ENCODE peak calls at places on chromosomes 13 and 19, in six cellular contexts. One of them, this sample, is unnamed.

GRCh38 chr13:20359335-20359734 is 127.2 kb upstream of the GJB6 start:
- DNase-seq in transverse colon: no peak
- DNase-seq in breast epithelium: no peak
- DNase-seq in endothelial cell: no peak
- DNase-seq in CD4-positive, alpha-beta T cell: no peak
- DNase-seq in brain microvascular endothelial cell: peak
- DNase-seq in this sample: no peak

GRCh38 chr13:66509176-66509575 is 721.0 kb downstream of the PCDH9 start:
- DNase-seq in endothelial cell: no peak
- DNase-seq in breast epithelium: no peak
- DNase-seq in CD4-positive, alpha-beta T cell: no peak
- DNase-seq in transverse colon: no peak
- DNase-seq in brain microvascular endothelial cell: no peak
- DNase-seq in this sample: no peak

GRCh38 chr13:48069573-48069972 is 25.3 kb downstream of the MED4 start:
- DNase-seq in breast epithelium: no peak
- DNase-seq in transverse colon: no peak
- DNase-seq in CD4-positive, alpha-beta T cell: no peak
- DNase-seq in endothelial cell: no peak
- DNase-seq in brain microvascular endothelial cell: no peak
- DNase-seq in this sample: no peak

GRCh38 chr19:46951236-46951986 is 68.2 kb upstream of the NPAS1 start:
- DNase-seq in endothelial cell: no peak
- DNase-seq in brain microvascular endothelial cell: no peak
- DNase-seq in transverse colon: peak
- DNase-seq in CD4-positive, alpha-beta T cell: no peak
- DNase-seq in breast epithelium: no peak
- DNase-seq in this sample: no peak

GRCh38 chr19:19206938-19207337 is 3.7 kb upstream of the NR2C2AP start:
- DNase-seq in CD4-positive, alpha-beta T cell: no peak
- DNase-seq in endothelial cell: no peak
- DNase-seq in breast epithelium: no peak
- DNase-seq in transverse colon: no peak
- DNase-seq in brain microvascular endothelial cell: no peak
- DNase-seq in this sample: no peak

GRCh38 chr13:37769078-37769477 is 100.5 kb downstream of the TRPC4 start:
- DNase-seq in transverse colon: no peak
- DNase-seq in brain microvascular endothelial cell: no peak
- DNase-seq in breast epithelium: no peak
- DNase-seq in endothelial cell: no peak
- DNase-seq in CD4-positive, alpha-beta T cell: no peak
- DNase-seq in this sample: no peak

GRCh38 chr19:18057557-18057956 is 29.2 kb downstream of the IL12RB1 start:
- DNase-seq in endothelial cell: no peak
- DNase-seq in CD4-positive, alpha-beta T cell: no peak
- DNase-seq in brain microvascular endothelial cell: no peak
- DNase-seq in transverse colon: no peak
- DNase-seq in breast epithelium: no peak
- DNase-seq in this sample: no peak

GRCh38 chr19:17346109-17346671 is 8.8 kb downstream of the GTPBP3 start:
- DNase-seq in transverse colon: peak
- DNase-seq in endothelial cell: peak
- DNase-seq in brain microvascular endothelial cell: peak
- DNase-seq in CD4-positive, alpha-beta T cell: peak
- DNase-seq in breast epithelium: no peak
- DNase-seq in this sample: peak

GRCh38 chr13:48594080-48594815 is 59.5 kb upstream of the CYSLTR2 start:
- DNase-seq in brain microvascular endothelial cell: no peak
- DNase-seq in transverse colon: no peak
- DNase-seq in breast epithelium: no peak
- DNase-seq in CD4-positive, alpha-beta T cell: no peak
- DNase-seq in endothelial cell: no peak
- DNase-seq in this sample: no peak

GRCh38 chr19:6736917-6737283 is 480 bp downstream of the GPR108 start:
- DNase-seq in transverse colon: no peak
- DNase-seq in endothelial cell: no peak
- DNase-seq in breast epithelium: no peak
- DNase-seq in brain microvascular endothelial cell: no peak
- DNase-seq in CD4-positive, alpha-beta T cell: no peak
- DNase-seq in this sample: no peak

GRCh38 chr13:90717451-90717936 is 630.0 kb upstream of the MIR17HG start:
- DNase-seq in transverse colon: no peak
- DNase-seq in endothelial cell: no peak
- DNase-seq in CD4-positive, alpha-beta T cell: no peak
- DNase-seq in brain microvascular endothelial cell: peak
- DNase-seq in breast epithelium: no peak
- DNase-seq in this sample: no peak

GRCh38 chr19:11405846-11406643 is 13.1 kb downstream of the RGL3 start:
- DNase-seq in brain microvascular endothelial cell: no peak
- DNase-seq in CD4-positive, alpha-beta T cell: no peak
- DNase-seq in breast epithelium: no peak
- DNase-seq in transverse colon: no peak
- DNase-seq in endothelial cell: peak
- DNase-seq in this sample: no peak

GRCh38 chr19:4502282-4503223 is 15.7 kb downstream of the PLIN4 start:
- DNase-seq in CD4-positive, alpha-beta T cell: no peak
- DNase-seq in brain microvascular endothelial cell: no peak
- DNase-seq in transverse colon: no peak
- DNase-seq in endothelial cell: no peak
- DNase-seq in breast epithelium: no peak
- DNase-seq in this sample: no peak

GRCh38 chr19:18202759-18203407 is 959 bp downstream of the RAB3A start:
- DNase-seq in brain microvascular endothelial cell: no peak
- DNase-seq in transverse colon: peak
- DNase-seq in endothelial cell: peak
- DNase-seq in CD4-positive, alpha-beta T cell: no peak
- DNase-seq in breast epithelium: no peak
- DNase-seq in this sample: peak

GRCh38 chr13:32910530-32910929 is 105.7 kb upstream of the KL start:
- DNase-seq in transverse colon: no peak
- DNase-seq in CD4-positive, alpha-beta T cell: no peak
- DNase-seq in endothelial cell: no peak
- DNase-seq in brain microvascular endothelial cell: no peak
- DNase-seq in breast epithelium: no peak
- DNase-seq in this sample: no peak

GRCh38 chr13:45626731-45627374 is 11.3 kb upstream of the ERICH6B start:
- DNase-seq in breast epithelium: no peak
- DNase-seq in brain microvascular endothelial cell: peak
- DNase-seq in transverse colon: no peak
- DNase-seq in CD4-positive, alpha-beta T cell: no peak
- DNase-seq in endothelial cell: no peak
- DNase-seq in this sample: no peak

GRCh38 chr13:94305463-94305862 is 174.0 kb downstream of the DCT start:
- DNase-seq in CD4-positive, alpha-beta T cell: no peak
- DNase-seq in transverse colon: no peak
- DNase-seq in endothelial cell: no peak
- DNase-seq in breast epithelium: no peak
- DNase-seq in brain microvascular endothelial cell: peak
- DNase-seq in this sample: no peak

GRCh38 chr19:44846455-44847143 is 502 bp downstream of the NECTIN2 start:
- DNase-seq in endothelial cell: peak
- DNase-seq in breast epithelium: peak
- DNase-seq in transverse colon: peak
- DNase-seq in CD4-positive, alpha-beta T cell: no peak
- DNase-seq in brain microvascular endothelial cell: peak
- DNase-seq in this sample: no peak

GRCh38 chr13:85582890-85583289 is 216.3 kb downstream of the SLITRK6 start:
- DNase-seq in breast epithelium: no peak
- DNase-seq in CD4-positive, alpha-beta T cell: no peak
- DNase-seq in endothelial cell: no peak
- DNase-seq in brain microvascular endothelial cell: no peak
- DNase-seq in transverse colon: no peak
- DNase-seq in this sample: no peak

GRCh38 chr19:46716013-46716671 is 772 bp downstream of the PRKD2 start:
- DNase-seq in transverse colon: peak
- DNase-seq in endothelial cell: peak
- DNase-seq in CD4-positive, alpha-beta T cell: no peak
- DNase-seq in breast epithelium: no peak
- DNase-seq in brain microvascular endothelial cell: no peak
- DNase-seq in this sample: no peak

GRCh38 chr13:49759503-49759902 is 33.0 kb downstream of the KPNA3 start:
- DNase-seq in breast epithelium: no peak
- DNase-seq in transverse colon: no peak
- DNase-seq in brain microvascular endothelial cell: peak
- DNase-seq in CD4-positive, alpha-beta T cell: no peak
- DNase-seq in endothelial cell: no peak
- DNase-seq in this sample: no peak

GRCh38 chr13:82963466-82963865 is 918.8 kb downstream of the SLITRK1 start:
- DNase-seq in breast epithelium: no peak
- DNase-seq in transverse colon: no peak
- DNase-seq in CD4-positive, alpha-beta T cell: no peak
- DNase-seq in brain microvascular endothelial cell: peak
- DNase-seq in endothelial cell: no peak
- DNase-seq in this sample: no peak

GRCh38 chr19:12090807-12091206 is 26.3 kb downstream of the ZNF844 start:
- DNase-seq in brain microvascular endothelial cell: peak
- DNase-seq in CD4-positive, alpha-beta T cell: peak
- DNase-seq in breast epithelium: peak
- DNase-seq in endothelial cell: no peak
- DNase-seq in transverse colon: peak
- DNase-seq in this sample: peak

GRCh38 chr13:75838366-75839017 is 202.4 kb downstream of the LMO7 start:
- DNase-seq in brain microvascular endothelial cell: no peak
- DNase-seq in transverse colon: no peak
- DNase-seq in CD4-positive, alpha-beta T cell: no peak
- DNase-seq in breast epithelium: peak
- DNase-seq in endothelial cell: no peak
- DNase-seq in this sample: no peak

GRCh38 chr13:103895835-103896520 is 829.8 kb upstream of the SLC10A2 start:
- DNase-seq in breast epithelium: no peak
- DNase-seq in CD4-positive, alpha-beta T cell: no peak
- DNase-seq in brain microvascular endothelial cell: no peak
- DNase-seq in endothelial cell: no peak
- DNase-seq in transverse colon: no peak
- DNase-seq in this sample: no peak

GRCh38 chr13:31073859-31074718 is 87.6 kb downstream of the HSPH1 start:
- DNase-seq in brain microvascular endothelial cell: peak
- DNase-seq in breast epithelium: peak
- DNase-seq in transverse colon: no peak
- DNase-seq in CD4-positive, alpha-beta T cell: no peak
- DNase-seq in endothelial cell: no peak
- DNase-seq in this sample: no peak

GRCh38 chr13:21694831-21695230 is 24.0 kb downstream of the FGF9 start:
- DNase-seq in brain microvascular endothelial cell: no peak
- DNase-seq in CD4-positive, alpha-beta T cell: no peak
- DNase-seq in breast epithelium: no peak
- DNase-seq in endothelial cell: no peak
- DNase-seq in transverse colon: no peak
- DNase-seq in this sample: no peak

GRCh38 chr13:30870049-30870884 is 35.8 kb upstream of the MEDAG start:
- DNase-seq in CD4-positive, alpha-beta T cell: no peak
- DNase-seq in endothelial cell: no peak
- DNase-seq in breast epithelium: peak
- DNase-seq in transverse colon: peak
- DNase-seq in brain microvascular endothelial cell: peak
- DNase-seq in this sample: no peak

GRCh38 chr13:52001120-52001731 is 10.0 kb downstream of the ATP7B start:
- DNase-seq in brain microvascular endothelial cell: no peak
- DNase-seq in endothelial cell: no peak
- DNase-seq in breast epithelium: no peak
- DNase-seq in CD4-positive, alpha-beta T cell: no peak
- DNase-seq in transverse colon: no peak
- DNase-seq in this sample: no peak

GRCh38 chr19:17847538-17848366 is at the start of gene JAK3:
- DNase-seq in transverse colon: peak
- DNase-seq in breast epithelium: no peak
- DNase-seq in brain microvascular endothelial cell: peak
- DNase-seq in endothelial cell: peak
- DNase-seq in CD4-positive, alpha-beta T cell: peak
- DNase-seq in this sample: peak

GRCh38 chr19:49142866-49143335 is 12.3 kb downstream of the HRC start:
- DNase-seq in breast epithelium: peak
- DNase-seq in CD4-positive, alpha-beta T cell: no peak
- DNase-seq in transverse colon: peak
- DNase-seq in brain microvascular endothelial cell: peak
- DNase-seq in endothelial cell: peak
- DNase-seq in this sample: peak

GRCh38 chr19:3857449-3858003 is 11.3 kb downstream of the ZFR2 start:
- DNase-seq in endothelial cell: no peak
- DNase-seq in CD4-positive, alpha-beta T cell: no peak
- DNase-seq in brain microvascular endothelial cell: no peak
- DNase-seq in transverse colon: no peak
- DNase-seq in breast epithelium: no peak
- DNase-seq in this sample: no peak

GRCh38 chr13:103833453-103833852 is 767.2 kb upstream of the SLC10A2 start:
- DNase-seq in breast epithelium: no peak
- DNase-seq in endothelial cell: no peak
- DNase-seq in CD4-positive, alpha-beta T cell: no peak
- DNase-seq in transverse colon: no peak
- DNase-seq in brain microvascular endothelial cell: no peak
- DNase-seq in this sample: no peak

GRCh38 chr13:30745917-30746686 is 10.8 kb downstream of the ALOX5AP start:
- DNase-seq in transverse colon: peak
- DNase-seq in brain microvascular endothelial cell: no peak
- DNase-seq in breast epithelium: no peak
- DNase-seq in endothelial cell: no peak
- DNase-seq in CD4-positive, alpha-beta T cell: no peak
- DNase-seq in this sample: no peak

DNA sequence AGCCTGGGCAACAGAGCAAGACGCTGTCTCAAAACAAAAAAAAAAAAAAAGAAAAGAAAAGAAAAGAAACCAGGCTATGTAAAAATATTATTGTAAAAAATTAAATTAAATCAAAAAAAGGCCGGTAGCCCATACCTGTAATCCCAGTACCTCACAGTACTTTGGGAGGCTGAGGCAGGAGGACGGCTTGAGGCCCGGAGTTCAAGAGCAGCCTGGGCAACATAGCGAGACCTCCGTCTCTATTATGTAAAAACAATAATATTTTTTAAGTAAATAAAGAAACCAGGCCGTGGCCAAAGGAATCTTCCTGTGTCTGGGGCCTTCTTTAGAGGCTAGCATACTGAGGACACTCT is 770 bp upstream of the CAPNS1 start:
- DNase-seq in endothelial cell: no peak
- DNase-seq in brain microvascular endothelial cell: no peak
- DNase-seq in breast epithelium: no peak
- DNase-seq in transverse colon: no peak
- DNase-seq in CD4-positive, alpha-beta T cell: no peak
- DNase-seq in this sample: no peak
- TF ChIP-seq CTCF in endothelial cell: no peak
- TF ChIP-seq CTCF in brain microvascular endothelial cell: no peak
- TF ChIP-seq CTCF in breast epithelium: no peak
- TF ChIP-seq CTCF in transverse colon: no peak
- TF ChIP-seq CTCF in CD4-positive, alpha-beta T cell: no peak
- TF ChIP-seq CTCF in this sample: no peak

GRCh38 chr19:13228561-13228960 is 78.3 kb downstream of the IER2 start:
- DNase-seq in CD4-positive, alpha-beta T cell: no peak
- DNase-seq in breast epithelium: no peak
- DNase-seq in transverse colon: no peak
- DNase-seq in brain microvascular endothelial cell: no peak
- DNase-seq in endothelial cell: no peak
- DNase-seq in this sample: no peak
- TF ChIP-seq CTCF in CD4-positive, alpha-beta T cell: no peak
- TF ChIP-seq CTCF in breast epithelium: no peak
- TF ChIP-seq CTCF in transverse colon: no peak
- TF ChIP-seq CTCF in brain microvascular endothelial cell: peak
- TF ChIP-seq CTCF in endothelial cell: no peak
- TF ChIP-seq CTCF in this sample: no peak

GRCh38 chr13:80134360-80134759 is 206.6 kb downstream of the SPRY2 start:
- DNase-seq in CD4-positive, alpha-beta T cell: no peak
- DNase-seq in brain microvascular endothelial cell: no peak
- DNase-seq in endothelial cell: no peak
- DNase-seq in breast epithelium: no peak
- DNase-seq in transverse colon: no peak
- DNase-seq in this sample: no peak
- TF ChIP-seq CTCF in CD4-positive, alpha-beta T cell: no peak
- TF ChIP-seq CTCF in brain microvascular endothelial cell: no peak
- TF ChIP-seq CTCF in endothelial cell: no peak
- TF ChIP-seq CTCF in breast epithelium: no peak
- TF ChIP-seq CTCF in transverse colon: no peak
- TF ChIP-seq CTCF in this sample: no peak

GRCh38 chr19:30379841-30380610 is 7.8 kb downstream of the ZNF536 start:
- DNase-seq in CD4-positive, alpha-beta T cell: no peak
- DNase-seq in breast epithelium: no peak
- DNase-seq in brain microvascular endothelial cell: no peak
- DNase-seq in endothelial cell: no peak
- DNase-seq in transverse colon: no peak
- DNase-seq in this sample: no peak
- TF ChIP-seq CTCF in CD4-positive, alpha-beta T cell: no peak
- TF ChIP-seq CTCF in breast epithelium: no peak
- TF ChIP-seq CTCF in brain microvascular endothelial cell: no peak
- TF ChIP-seq CTCF in endothelial cell: no peak
- TF ChIP-seq CTCF in transverse colon: no peak
- TF ChIP-seq CTCF in this sample: no peak

This sample was measured in natural killer cell.